ENCODE peak calls at places on chromosomes 7 and 10, in eight cellular contexts. One of them, this sample, is unnamed.
A peak's percentile ranks its signal among the peaks of the same experiment; 100 is the strongest.

GRCh38 chr7:102252373-102252982 is 34.2 kb upstream of the SH2B2 start:
- DNase-seq in AG10803: no peak
- DNase-seq in cardiac muscle cell: no peak
- DNase-seq in transverse colon: no peak
- DNase-seq in ascending aorta: no peak
- DNase-seq in left ventricle myocardium inferior: no peak
- DNase-seq in breast epithelium: no peak
- DNase-seq in heart left ventricle: no peak
- DNase-seq in this sample: no peak

GRCh38 chr7:96088579-96088978 is 233.3 kb downstream of the SLC25A13 start:
- DNase-seq in cardiac muscle cell: no peak
- DNase-seq in breast epithelium: no peak
- DNase-seq in transverse colon: no peak
- DNase-seq in ascending aorta: no peak
- DNase-seq in AG10803: no peak
- DNase-seq in heart left ventricle: no peak
- DNase-seq in left ventricle myocardium inferior: no peak
- DNase-seq in this sample: no peak

GRCh38 chr7:79454325-79454960 is 976 bp upstream of the MAGI2 start:
- DNase-seq in cardiac muscle cell: peak; percentile 60
- DNase-seq in breast epithelium: peak; percentile 20
- DNase-seq in AG10803: peak; percentile 48
- DNase-seq in transverse colon: peak; percentile 8
- DNase-seq in ascending aorta: no peak
- DNase-seq in left ventricle myocardium inferior: peak; percentile 36
- DNase-seq in heart left ventricle: peak; percentile 36
- DNase-seq in this sample: no peak

GRCh38 chr7:115910541-115911164 is 119.9 kb downstream of the TFEC start:
- DNase-seq in heart left ventricle: no peak
- DNase-seq in AG10803: peak; percentile 23
- DNase-seq in transverse colon: no peak
- DNase-seq in ascending aorta: no peak
- DNase-seq in left ventricle myocardium inferior: no peak
- DNase-seq in cardiac muscle cell: peak; percentile 49
- DNase-seq in breast epithelium: no peak
- DNase-seq in this sample: no peak

GRCh38 chr10:126350216-126350992 is 37.9 kb downstream of the ADAM12 start:
- DNase-seq in AG10803: peak; percentile 94
- DNase-seq in cardiac muscle cell: peak; percentile 39
- DNase-seq in breast epithelium: peak; percentile 38
- DNase-seq in ascending aorta: no peak
- DNase-seq in left ventricle myocardium inferior: no peak
- DNase-seq in heart left ventricle: no peak
- DNase-seq in transverse colon: no peak
- DNase-seq in this sample: no peak

GRCh38 chr10:98957801-98958200 is 277.9 kb downstream of the HPSE2 start:
- DNase-seq in AG10803: no peak
- DNase-seq in cardiac muscle cell: no peak
- DNase-seq in left ventricle myocardium inferior: no peak
- DNase-seq in transverse colon: no peak
- DNase-seq in breast epithelium: no peak
- DNase-seq in ascending aorta: no peak
- DNase-seq in heart left ventricle: no peak
- DNase-seq in this sample: no peak

GRCh38 chr7:157523371-157523765 is 186.6 kb downstream of the DNAJB6 start:
- DNase-seq in AG10803: no peak
- DNase-seq in cardiac muscle cell: no peak
- DNase-seq in transverse colon: no peak
- DNase-seq in breast epithelium: no peak
- DNase-seq in left ventricle myocardium inferior: no peak
- DNase-seq in ascending aorta: no peak
- DNase-seq in heart left ventricle: no peak
- DNase-seq in this sample: peak; percentile 31

GRCh38 chr10:24307696-24308476 is 98.9 kb downstream of the KIAA1217 start:
- DNase-seq in left ventricle myocardium inferior: peak; percentile 35
- DNase-seq in ascending aorta: no peak
- DNase-seq in AG10803: peak; percentile 6
- DNase-seq in transverse colon: no peak
- DNase-seq in breast epithelium: peak; percentile 63
- DNase-seq in cardiac muscle cell: no peak
- DNase-seq in heart left ventricle: peak; percentile 40
- DNase-seq in this sample: no peak

GRCh38 chr7:108293190-108293612 is 163.0 kb downstream of the NRCAM start:
- DNase-seq in AG10803: no peak
- DNase-seq in heart left ventricle: no peak
- DNase-seq in breast epithelium: no peak
- DNase-seq in ascending aorta: no peak
- DNase-seq in transverse colon: no peak
- DNase-seq in cardiac muscle cell: no peak
- DNase-seq in left ventricle myocardium inferior: no peak
- DNase-seq in this sample: no peak

GRCh38 chr10:113780681-113781250 is 29.3 kb downstream of the PLEKHS1 start:
- DNase-seq in heart left ventricle: no peak
- DNase-seq in AG10803: no peak
- DNase-seq in cardiac muscle cell: no peak
- DNase-seq in transverse colon: no peak
- DNase-seq in ascending aorta: no peak
- DNase-seq in left ventricle myocardium inferior: no peak
- DNase-seq in breast epithelium: no peak
- DNase-seq in this sample: no peak
- TF ChIP-seq CTCF in heart left ventricle: no peak
- TF ChIP-seq CTCF in AG10803: no peak
- TF ChIP-seq CTCF in cardiac muscle cell: no peak
- TF ChIP-seq CTCF in transverse colon: peak; percentile 24
- TF ChIP-seq CTCF in ascending aorta: no peak
- TF ChIP-seq CTCF in left ventricle myocardium inferior: peak; percentile 37
- TF ChIP-seq CTCF in breast epithelium: no peak
- TF ChIP-seq CTCF in this sample: no peak

GRCh38 chr10:88280518-88280917 is 302.6 kb downstream of the RNLS start:
- DNase-seq in AG10803: no peak
- DNase-seq in ascending aorta: no peak
- DNase-seq in left ventricle myocardium inferior: no peak
- DNase-seq in cardiac muscle cell: no peak
- DNase-seq in heart left ventricle: no peak
- DNase-seq in breast epithelium: no peak
- DNase-seq in transverse colon: no peak
- DNase-seq in this sample: no peak

GRCh38 chr10:88278912-88279311 is 304.2 kb downstream of the RNLS start:
- DNase-seq in AG10803: no peak
- DNase-seq in cardiac muscle cell: no peak
- DNase-seq in transverse colon: no peak
- DNase-seq in ascending aorta: no peak
- DNase-seq in heart left ventricle: no peak
- DNase-seq in left ventricle myocardium inferior: no peak
- DNase-seq in breast epithelium: no peak
- DNase-seq in this sample: no peak

GRCh38 chr10:88281592-88282268 is 301.4 kb downstream of the RNLS start:
- DNase-seq in cardiac muscle cell: no peak
- DNase-seq in left ventricle myocardium inferior: no peak
- DNase-seq in ascending aorta: no peak
- DNase-seq in breast epithelium: no peak
- DNase-seq in heart left ventricle: no peak
- DNase-seq in transverse colon: no peak
- DNase-seq in AG10803: peak; percentile 76
- DNase-seq in this sample: no peak

GRCh38 chr10:88286030-88286429 is 297.1 kb downstream of the RNLS start:
- DNase-seq in left ventricle myocardium inferior: no peak
- DNase-seq in breast epithelium: no peak
- DNase-seq in cardiac muscle cell: no peak
- DNase-seq in ascending aorta: no peak
- DNase-seq in heart left ventricle: no peak
- DNase-seq in AG10803: no peak
- DNase-seq in transverse colon: no peak
- DNase-seq in this sample: no peak

GRCh38 chr10:88282876-88283275 is 300.2 kb downstream of the RNLS start:
- DNase-seq in breast epithelium: no peak
- DNase-seq in heart left ventricle: no peak
- DNase-seq in cardiac muscle cell: no peak
- DNase-seq in left ventricle myocardium inferior: no peak
- DNase-seq in ascending aorta: no peak
- DNase-seq in AG10803: no peak
- DNase-seq in transverse colon: no peak
- DNase-seq in this sample: no peak
- H3K4me3 ChIP-seq in breast epithelium: no peak overlapping the region
- H3K4me3 ChIP-seq in heart left ventricle: no peak overlapping the region
- H3K4me3 ChIP-seq in cardiac muscle cell: no peak overlapping the region
- H3K4me3 ChIP-seq in left ventricle myocardium inferior: no peak overlapping the region
- H3K4me3 ChIP-seq in ascending aorta: no peak overlapping the region
- H3K4me3 ChIP-seq in AG10803: peak overlapping the region; percentile 49
- H3K4me3 ChIP-seq in transverse colon: no peak overlapping the region
- H3K4me3 ChIP-seq in this sample: no peak overlapping the region

GRCh38 chr10:75110006-75110632 is 1.3 kb upstream of the SAMD8 start:
- DNase-seq in breast epithelium: no peak
- DNase-seq in ascending aorta: no peak
- DNase-seq in AG10803: no peak
- DNase-seq in cardiac muscle cell: peak; percentile 30
- DNase-seq in heart left ventricle: peak; percentile 60
- DNase-seq in left ventricle myocardium inferior: no peak
- DNase-seq in transverse colon: no peak
- DNase-seq in this sample: peak; percentile 18

GRCh38 chr10:75111367-75111905 is at the start of gene SAMD8:
- DNase-seq in transverse colon: peak; percentile 97
- DNase-seq in heart left ventricle: peak; percentile 98
- DNase-seq in cardiac muscle cell: peak; percentile 95
- DNase-seq in left ventricle myocardium inferior: peak; percentile 97
- DNase-seq in AG10803: peak; percentile 95
- DNase-seq in breast epithelium: peak; percentile 96
- DNase-seq in ascending aorta: peak; percentile 93
- DNase-seq in this sample: peak; percentile 98

GRCh38 chr10:75107756-75108683 is 3.4 kb upstream of the SAMD8 start:
- DNase-seq in breast epithelium: no peak
- DNase-seq in left ventricle myocardium inferior: no peak
- DNase-seq in AG10803: no peak
- DNase-seq in transverse colon: no peak
- DNase-seq in ascending aorta: no peak
- DNase-seq in heart left ventricle: no peak
- DNase-seq in cardiac muscle cell: no peak
- DNase-seq in this sample: peak; percentile 41

GRCh38 chr10:75109459-75109778 is 2.0 kb upstream of the SAMD8 start:
- DNase-seq in heart left ventricle: no peak
- DNase-seq in cardiac muscle cell: no peak
- DNase-seq in left ventricle myocardium inferior: no peak
- DNase-seq in AG10803: no peak
- DNase-seq in ascending aorta: no peak
- DNase-seq in breast epithelium: no peak
- DNase-seq in transverse colon: no peak
- DNase-seq in this sample: no peak

GRCh38 chr10:75108684-75109458 is 2.6 kb upstream of the SAMD8 start:
- DNase-seq in transverse colon: peak; percentile 26
- DNase-seq in ascending aorta: no peak
- DNase-seq in left ventricle myocardium inferior: no peak
- DNase-seq in cardiac muscle cell: peak; percentile 71
- DNase-seq in heart left ventricle: peak; percentile 41
- DNase-seq in breast epithelium: no peak
- DNase-seq in AG10803: peak; percentile 9
- DNase-seq in this sample: no peak
- TF ChIP-seq CTCF in transverse colon: peak; percentile 50
- TF ChIP-seq CTCF in ascending aorta: peak; percentile 32
- TF ChIP-seq CTCF in left ventricle myocardium inferior: peak; percentile 67
- TF ChIP-seq CTCF in cardiac muscle cell: peak; percentile 67
- TF ChIP-seq CTCF in heart left ventricle: peak; percentile 52
- TF ChIP-seq CTCF in breast epithelium: peak; percentile 42
- TF ChIP-seq CTCF in AG10803: peak; percentile 53
- TF ChIP-seq CTCF in this sample: peak; percentile 46

GRCh38 chr7:30135551-30136271 is 925 bp downstream of the MTURN start:
- DNase-seq in breast epithelium: peak; percentile 50
- DNase-seq in transverse colon: peak; percentile 63
- DNase-seq in AG10803: peak; percentile 74
- DNase-seq in heart left ventricle: peak; percentile 69
- DNase-seq in ascending aorta: no peak
- DNase-seq in cardiac muscle cell: peak; percentile 56
- DNase-seq in left ventricle myocardium inferior: peak; percentile 58
- DNase-seq in this sample: peak; percentile 73

GRCh38 chr7:30134523-30135270 is at the start of gene MTURN:
- DNase-seq in AG10803: peak; percentile 76
- DNase-seq in breast epithelium: peak; percentile 84
- DNase-seq in left ventricle myocardium inferior: peak; percentile 91
- DNase-seq in transverse colon: peak; percentile 92
- DNase-seq in heart left ventricle: peak; percentile 89
- DNase-seq in ascending aorta: peak; percentile 56
- DNase-seq in cardiac muscle cell: peak; percentile 90
- DNase-seq in this sample: peak; percentile 91

GRCh38 chr7:30136339-30136738 is 1.6 kb downstream of the MTURN start:
- DNase-seq in heart left ventricle: no peak
- DNase-seq in transverse colon: no peak
- DNase-seq in left ventricle myocardium inferior: no peak
- DNase-seq in AG10803: no peak
- DNase-seq in breast epithelium: no peak
- DNase-seq in cardiac muscle cell: no peak
- DNase-seq in ascending aorta: no peak
- DNase-seq in this sample: no peak

GRCh38 chr7:30135271-30135550 is 425 bp downstream of the MTURN start:
- DNase-seq in transverse colon: no peak
- DNase-seq in cardiac muscle cell: no peak
- DNase-seq in AG10803: no peak
- DNase-seq in heart left ventricle: no peak
- DNase-seq in breast epithelium: no peak
- DNase-seq in ascending aorta: no peak
- DNase-seq in left ventricle myocardium inferior: no peak
- DNase-seq in this sample: no peak

DNA sequence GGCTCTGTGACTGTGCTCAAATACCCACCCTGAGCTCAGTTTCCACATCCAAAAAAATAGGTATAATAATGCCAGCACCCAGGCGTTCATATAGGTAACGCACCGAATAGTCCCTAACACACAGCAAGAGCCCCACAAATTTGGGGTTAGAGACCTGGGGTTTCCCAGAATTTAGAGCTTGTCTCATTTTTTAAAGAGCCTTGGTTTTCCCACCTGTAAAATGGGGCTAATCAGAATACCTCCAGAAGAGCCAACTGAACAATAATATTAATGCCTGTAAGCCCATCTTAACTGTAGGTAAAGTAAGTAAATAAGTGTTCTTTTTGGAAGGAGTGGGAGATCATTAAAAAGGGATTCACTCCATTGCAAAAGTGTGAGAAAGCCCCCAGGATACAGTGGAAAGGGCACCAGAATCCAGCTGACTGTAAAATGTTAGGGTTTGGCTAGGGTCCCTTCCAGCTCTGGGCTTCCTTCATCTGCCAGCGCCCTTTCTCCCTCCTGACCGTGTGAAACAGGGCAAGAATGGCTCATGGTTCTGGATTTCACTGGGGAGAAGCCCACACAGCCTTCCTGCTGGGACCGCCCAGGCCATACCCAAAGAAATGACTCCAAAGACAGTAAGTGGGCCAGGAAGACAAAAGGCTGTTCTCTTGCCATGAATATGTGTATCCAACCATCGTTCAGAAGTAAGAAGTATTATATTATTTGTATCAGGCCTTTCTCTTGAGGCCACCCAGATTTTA is 2.1 kb downstream of the MTURN start:
- DNase-seq in heart left ventricle: no peak
- DNase-seq in breast epithelium: no peak
- DNase-seq in ascending aorta: no peak
- DNase-seq in left ventricle myocardium inferior: no peak
- DNase-seq in AG10803: no peak
- DNase-seq in transverse colon: no peak
- DNase-seq in cardiac muscle cell: no peak
- DNase-seq in this sample: no peak
- H3K4me3 ChIP-seq in heart left ventricle: peak overlapping the region; percentile 99
- H3K4me3 ChIP-seq in breast epithelium: peak overlapping the region; percentile 85
- H3K4me3 ChIP-seq in ascending aorta: peak overlapping the region; percentile 85
- H3K4me3 ChIP-seq in left ventricle myocardium inferior: peak overlapping the region; percentile 98
- H3K4me3 ChIP-seq in AG10803: peak overlapping the region; percentile 91
- H3K4me3 ChIP-seq in transverse colon: no peak overlapping the region
- H3K4me3 ChIP-seq in cardiac muscle cell: peak overlapping the region; percentile 86
- H3K4me3 ChIP-seq in this sample: no peak overlapping the region